ENCODE peak calls at places on chromosomes 16 and 17, in five cellular contexts. B, L, S, I and T are unnamed samples.

GRCh38 chr17:68296217-68297140 is 5.2 kb downstream of the ARSG start:
- DNase-seq in B (no peak), L (no peak), S (no peak), I (peak), T (no peak)

GRCh38 chr17:5413682-5414081 is 5.8 kb downstream of the NUP88 start:
- DNase-seq in B (no peak), L (no peak), S (no peak), I (no peak), T (no peak)

GRCh38 chr17:73510981-73511442 is 133.2 kb downstream of the SDK2 start:
- DNase-seq in B (no peak), L (no peak), S (no peak), I (no peak), T (peak)

GRCh38 chr17:63571632-63572310 is 21.5 kb downstream of the DCAF7 start:
- DNase-seq in B (no peak), L (no peak), S (no peak), I (no peak), T (no peak)

GRCh38 chr17:67532326-67532871 is 155.3 kb downstream of the PITPNC1 start:
- DNase-seq in B (no peak), L (no peak), S (no peak), I (no peak), T (no peak)

GRCh38 chr16:17364319-17365210 is 106.2 kb downstream of the XYLT1 start:
- DNase-seq in B (no peak), L (no peak), S (no peak), I (peak), T (no peak)

GRCh38 chr17:27459433-27459832 is 3.2 kb downstream of the KSR1 start:
- DNase-seq in B (no peak), L (no peak), S (no peak), I (no peak), T (no peak)

GRCh38 chr17:27810902-27811557 is 10.7 kb upstream of the NOS2 start:
- DNase-seq in B (no peak), L (no peak), S (no peak), I (no peak), T (peak)

GRCh38 chr17:46942441-46943217 is 19.7 kb downstream of the GOSR2 start:
- DNase-seq in B (no peak), L (peak), S (peak), I (peak), T (peak)

GRCh38 chr16:77584205-77584859 is 138.0 kb upstream of the NUDT7 start:
- DNase-seq in B (no peak), L (no peak), S (peak), I (no peak), T (peak)

GRCh38 chr16:50121721-50122445 is 31.2 kb upstream of the TENT4B start:
- DNase-seq in B (no peak), L (no peak), S (no peak), I (no peak), T (no peak)

GRCh38 chr16:64627288-64627687 is 494.6 kb downstream of the CDH11 start:
- DNase-seq in B (no peak), L (no peak), S (no peak), I (no peak), T (no peak)

GRCh38 chr17:18129041-18129502 is 20.5 kb downstream of the MYO15A start:
- DNase-seq in B (no peak), L (no peak), S (no peak), I (no peak), T (no peak)

GRCh38 chr16:17313085-17313611 is 157.6 kb downstream of the XYLT1 start:
- DNase-seq in B (peak), L (no peak), S (no peak), I (no peak), T (no peak)